ENCODE peak calls at places on chromosomes 4 and X, in six cellular contexts. I is NCI-H2029, F is KBM-7, S is islet precursor cell, Q is hypothalamus, J is kidney glomerular epithelial cell. X is an unnamed sample.

GRCh38 chr4:2867758-2868491 is 24.3 kb downstream of the ADD1 start:
- DNase-seq in Q (peak), I (no peak), S (no peak), J (peak), F (peak), X (no peak)

GRCh38 chr4:108850407-108850709 is 87.5 kb upstream of the ETNPPL start:
- DNase-seq in I (no peak), F (no peak), Q (no peak), J (no peak), S (no peak), X (no peak)

GRCh38 chr4:6470502-6471302 is 1.7 kb downstream of the PPP2R2C start:
- DNase-seq in Q (peak), I (no peak), S (peak), J (no peak), F (no peak), X (no peak)

GRCh38 chr4:23060776-23061175 is 368.0 kb downstream of the GBA3 start:
- DNase-seq in F (no peak), Q (no peak), S (no peak), J (no peak), I (no peak), X (no peak)

GRCh38 chr4:25448379-25449109 is 71.5 kb downstream of the ANAPC4 start:
- DNase-seq in F (no peak), S (peak), Q (no peak), I (no peak), J (no peak), X (no peak)

GRCh38 chrX:74924449-74925209 is 623 bp downstream of the NEXMIF start:
- DNase-seq in Q (peak), S (peak), F (peak), J (peak), I (peak), X (no peak)

GRCh38 chr4:142960867-142961644 is 115.0 kb upstream of the INPP4B start:
- DNase-seq in Q (no peak), I (no peak), S (no peak), J (no peak), F (peak), X (no peak)

GRCh38 chr4:181863846-181864245 is 379.4 kb upstream of the TENM3 start:
- DNase-seq in J (no peak), S (no peak), Q (no peak), I (no peak), F (no peak), X (no peak)

GRCh38 chr4:13984996-13985780 is 357.7 kb upstream of the BOD1L1 start:
- DNase-seq in F (peak), Q (no peak), S (no peak), J (peak), I (no peak), X (no peak)

GRCh38 chrX:12903646-12904045 is 2.8 kb upstream of the TLR8 start:
- DNase-seq in Q (no peak), I (no peak), S (no peak), J (no peak), F (no peak), X (no peak)

GRCh38 chr4:123250843-123251242 is 145.8 kb upstream of the SPRY1 start:
- DNase-seq in S (no peak), F (no peak), I (peak), J (no peak), Q (no peak), X (no peak)

GRCh38 chr4:169348541-169348940 is 77.8 kb upstream of the SH3RF1 start:
- DNase-seq in I (no peak), Q (peak), F (no peak), S (no peak), J (no peak), X (no peak)

GRCh38 chr4:115871596-115871995 is 758.2 kb upstream of the NDST4 start:
- DNase-seq in F (no peak), Q (no peak), S (no peak), I (no peak), J (no peak), X (no peak)

GRCh38 chr4:176769519-176769918 is 23.2 kb downstream of the VEGFC start:
- DNase-seq in I (no peak), Q (no peak), F (no peak), J (peak), S (no peak), X (peak)

GRCh38 chr4:67785528-67785927 is 31.3 kb upstream of the GNRHR start:
- DNase-seq in J (no peak), Q (no peak), S (no peak), I (no peak), F (no peak), X (no peak)

GRCh38 chrX:42973321-42973720 is 195.4 kb upstream of the PPP1R2C start:
- DNase-seq in J (no peak), Q (no peak), F (no peak), I (no peak), S (no peak), X (no peak)